ENCODE peak calls at places on chromosome 10, in eight cellular contexts. R is CD8-positive, alpha-beta memory T cell; K is DMS53; D is DMS 273 treated with DMSO at 0.1 percent for 48 hours; Y is NCI-H2171 treated with DMSO at 0.1 percent for 48 hours; E is T follicular helper cell; O is caudate nucleus; G is nucleus accumbens. Z is an unnamed sample.
A peak's percentile ranks its signal among the peaks of the same experiment; 100 is the strongest.

GRCh38 chr10:127565583-127565982 is 16.5 kb downstream of the NPS start:
- DNase-seq in D (no peak), O (no peak), E (no peak), G (no peak), Y (no peak), K (no peak), R (no peak), Z (no peak)

GRCh38 chr10:46787321-46787615 is 124.0 kb upstream of the PTPN20 start:
- DNase-seq in O (peak; percentile 8), K (peak; percentile 54), Y (peak; percentile 32), G (no peak), E (no peak), D (peak; percentile 1), R (peak; percentile 25), Z (peak; percentile 22)

GRCh38 chr10:6239213-6239991 is 36.7 kb downstream of the PFKFB3 start:
- DNase-seq in D (no peak), G (no peak), K (peak; percentile 93), O (no peak), R (no peak), E (peak; percentile 14), Y (no peak), Z (peak; percentile 40)

GRCh38 chr10:125694874-125695273 is 11.9 kb upstream of the TEX36 start:
- DNase-seq in R (no peak), Y (no peak), O (no peak), E (no peak), K (no peak), G (no peak), D (no peak), Z (no peak)

GRCh38 chr10:1414893-1415292 is 322.4 kb downstream of the ADARB2 start:
- DNase-seq in R (no peak), E (no peak), O (no peak), Y (no peak), D (no peak), K (no peak), G (no peak), Z (no peak)

GRCh38 chr10:77180104-77180503 is 457.5 kb downstream of the KCNMA1 start:
- DNase-seq in E (no peak), R (no peak), Y (no peak), O (no peak), D (no peak), K (no peak), G (no peak), Z (no peak)

GRCh38 chr10:13272164-13272571 is 27.7 kb downstream of the PHYH start:
- DNase-seq in E (no peak), O (peak; percentile 31), K (peak; percentile 80), G (peak; percentile 23), Y (peak; percentile 64), D (peak; percentile 16), R (no peak), Z (peak; percentile 18)

GRCh38 chr10:102997998-102998397 is 79.9 kb downstream of the CNNM2 start:
- DNase-seq in Y (no peak), R (no peak), G (no peak), K (peak; percentile 81), E (no peak), D (no peak), O (no peak), Z (no peak)

GRCh38 chr10:122911889-122912484 is 1.6 kb downstream of the FAM24A start:
- DNase-seq in G (no peak), K (peak; percentile 17), O (no peak), D (no peak), Y (no peak), E (peak; percentile 12), R (peak; percentile 35), Z (peak; percentile 42)

GRCh38 chr10:132132391-132132841 is 54.3 kb upstream of the DPYSL4 start:
- DNase-seq in G (no peak), R (no peak), D (no peak), Y (no peak), E (no peak), O (no peak), K (no peak), Z (no peak)

GRCh38 chr10:8216893-8217292 is 162.4 kb downstream of the GATA3 start:
- DNase-seq in O (no peak), G (no peak), D (no peak), R (peak; percentile 5), Y (no peak), E (no peak), K (no peak), Z (no peak)

GRCh38 chr10:97643586-97643985 is 3.1 kb downstream of the PI4K2A start:
- DNase-seq in O (no peak), G (no peak), D (no peak), R (no peak), E (no peak), Y (no peak), K (peak; percentile 82), Z (no peak)

GRCh38 chr10:80684217-80684616 is 146.5 kb downstream of the SH2D4B start:
- DNase-seq in O (no peak), Y (peak; percentile 93), G (no peak), D (no peak), K (peak; percentile 60), E (no peak), R (peak; percentile 49), Z (no peak)

GRCh38 chr10:53843691-53844362 is 957.2 kb downstream of the PCDH15 start:
- DNase-seq in D (no peak), G (no peak), E (no peak), O (no peak), K (no peak), Y (no peak), R (no peak), Z (no peak)

GRCh38 chr10:123212640-123213039 is 58.4 kb downstream of the BUB3 start:
- DNase-seq in O (no peak), R (no peak), D (no peak), E (no peak), K (no peak), Y (no peak), G (no peak), Z (no peak)

GRCh38 chr10:93560541-93560940 is 5.9 kb upstream of the FFAR4 start:
- DNase-seq in D (no peak), Y (no peak), G (no peak), R (no peak), K (no peak), E (no peak), O (no peak), Z (no peak)

GRCh38 chr10:23294638-23295247 is 49.9 kb downstream of the C10orf67 start:
- DNase-seq in R (no peak), K (peak; percentile 55), Y (peak; percentile 1), E (no peak), O (no peak), G (no peak), D (no peak), Z (no peak)

GRCh38 chr10:37703833-37704382 is 153.5 kb downstream of the ZNF248 start:
- DNase-seq in G (no peak), E (no peak), O (no peak), R (no peak), Y (no peak), K (no peak), D (no peak), Z (no peak)

GRCh38 chr10:14584643-14585042 is 190.1 kb downstream of the FAM107B start:
- DNase-seq in Y (no peak), R (no peak), O (no peak), K (no peak), G (no peak), D (no peak), E (no peak), Z (no peak)

GRCh38 chr10:79293841-79294705 is 53.2 kb upstream of the PPIF start:
- DNase-seq in O (no peak), E (no peak), K (no peak), R (no peak), Y (no peak), G (no peak), D (no peak), Z (no peak)

GRCh38 chr10:132524443-132525285 is 12.9 kb upstream of the INPP5A start:
- DNase-seq in R (no peak), O (no peak), E (no peak), Y (no peak), K (no peak), G (no peak), D (no peak), Z (no peak)

GRCh38 chr10:125205431-125205830 is 45.1 kb upstream of the CTBP2 start:
- DNase-seq in K (no peak), O (no peak), G (no peak), Y (no peak), D (no peak), R (no peak), E (no peak), Z (no peak)

GRCh38 chr10:75398630-75399460 is 2.7 kb downstream of the ZNF503 start:
- DNase-seq in O (no peak), R (no peak), E (no peak), Y (no peak), G (no peak), K (peak; percentile 85), D (no peak), Z (peak; percentile 63)

GRCh38 chr10:121579656-121580055 is 18.6 kb downstream of the FGFR2 start:
- DNase-seq in E (no peak), D (no peak), O (no peak), R (no peak), Y (no peak), K (no peak), G (no peak), Z (no peak)

GRCh38 chr10:44506386-44506785 is 121.5 kb upstream of the CXCL12 start:
- DNase-seq in K (no peak), E (no peak), D (no peak), O (no peak), Y (no peak), G (no peak), R (no peak), Z (no peak)

GRCh38 chr10:11513727-11514126 is 97.7 kb downstream of the USP6NL start:
- DNase-seq in D (no peak), R (no peak), K (no peak), Y (no peak), E (no peak), G (no peak), O (no peak), Z (no peak)

GRCh38 chr10:114541081-114541833 is 116.8 kb downstream of the ABLIM1 start:
- DNase-seq in R (peak; percentile 91), G (no peak), D (peak; percentile 20), O (no peak), Y (no peak), K (no peak), E (peak; percentile 69), Z (peak; percentile 52)

GRCh38 chr10:89633484-89633883 is 11.6 kb downstream of the PANK1 start:
- DNase-seq in R (no peak), E (no peak), K (peak; percentile 5), G (no peak), Y (no peak), D (no peak), O (no peak), Z (no peak)

GRCh38 chr10:99681553-99681952 is 22.2 kb downstream of the ENTPD7 start:
- DNase-seq in O (no peak), D (peak; percentile 14), G (no peak), Y (peak; percentile 32), E (no peak), R (no peak), K (no peak), Z (peak; percentile 57)

GRCh38 chr10:76301950-76302349 is 870.5 kb downstream of the LRMDA start:
- DNase-seq in O (no peak), E (no peak), G (no peak), Y (no peak), D (no peak), R (no peak), K (peak; percentile 70), Z (no peak)

Z was measured in body of pancreas.